ENCODE peak calls at places on chromosomes 5 and 9, in seven cellular contexts. G, Q, F, D, Y, L and E are unnamed samples.

GRCh38 chr9:124855566-124855943 is 2.3 kb downstream of the WDR38 start:
- DNase-seq in G (no peak), Q (no peak), F (no peak), D (no peak), Y (no peak), L (no peak), E (no peak)

GRCh38 chr9:128168731-128169308 is 8.8 kb downstream of the BBLN start:
- DNase-seq in G (no peak), Q (no peak), F (no peak), D (no peak), Y (no peak), L (no peak), E (no peak)

GRCh38 chr5:179475211-179475840 is 75.0 kb upstream of the RUFY1 start:
- DNase-seq in G (no peak), Q (no peak), F (no peak), D (no peak), Y (peak), L (no peak), E (peak)

GRCh38 chr5:33091571-33092363 is 349.0 kb upstream of the TARS1 start:
- DNase-seq in G (no peak), Q (no peak), F (no peak), D (peak), Y (no peak), L (no peak), E (no peak)

GRCh38 chr5:1516615-1517601 is 6.9 kb downstream of the LPCAT1 start:
- DNase-seq in G (peak), Q (peak), F (peak), D (peak), Y (peak), L (no peak), E (no peak)

GRCh38 chr9:96008502-96009222 is 133.2 kb downstream of the ERCC6L2 start:
- DNase-seq in G (no peak), Q (no peak), F (no peak), D (no peak), Y (no peak), L (no peak), E (no peak)

GRCh38 chr9:109831996-109832395 is 52.0 kb downstream of the PALM2AKAP2 start:
- DNase-seq in G (no peak), Q (no peak), F (no peak), D (no peak), Y (no peak), L (no peak), E (no peak)

GRCh38 chr5:337565-338130 is 16.1 kb downstream of the AHRR start:
- DNase-seq in G (no peak), Q (no peak), F (peak), D (no peak), Y (peak), L (peak), E (peak)

GRCh38 chr5:169301386-169301930 is 519 bp upstream of the SLIT3 start:
- DNase-seq in G (no peak), Q (no peak), F (no peak), D (no peak), Y (peak), L (no peak), E (no peak)

GRCh38 chr5:79802995-79803394 is 113.4 kb downstream of the CMYA5 start:
- DNase-seq in G (no peak), Q (no peak), F (no peak), D (no peak), Y (no peak), L (no peak), E (no peak)

GRCh38 chr9:15087031-15087417 is 176.8 kb upstream of the FREM1 start:
- DNase-seq in G (no peak), Q (no peak), F (no peak), D (peak), Y (no peak), L (no peak), E (no peak)

GRCh38 chr5:90297045-90297764 is 112.4 kb downstream of the CETN3 start:
- DNase-seq in G (no peak), Q (no peak), F (no peak), D (no peak), Y (peak), L (no peak), E (no peak)

GRCh38 chr9:68844623-68845612 is 139.9 kb downstream of the PIP5K1B start:
- DNase-seq in G (peak), Q (no peak), F (peak), D (no peak), Y (peak), L (peak), E (peak)
- TF ChIP-seq CTCF in G (peak), Q (peak), F (peak), D (peak), Y (peak), L (no peak), E (peak)

GRCh38 chr5:57382665-57383064 is 99.9 kb downstream of the ACTBL2 start:
- DNase-seq in G (no peak), Q (no peak), F (no peak), D (no peak), Y (no peak), L (no peak), E (no peak)
- TF ChIP-seq CTCF in G (no peak), Q (no peak), F (no peak), D (no peak), Y (no peak), L (no peak), E (no peak)

GRCh38 chr9:34400275-34400674 is 23.6 kb upstream of the MYORG start:
- DNase-seq in G (no peak), Q (no peak), F (no peak), D (no peak), Y (peak), L (no peak), E (peak)
- TF ChIP-seq CTCF in G (no peak), Q (no peak), F (no peak), D (no peak), Y (peak), L (no peak), E (peak)

DNA sequence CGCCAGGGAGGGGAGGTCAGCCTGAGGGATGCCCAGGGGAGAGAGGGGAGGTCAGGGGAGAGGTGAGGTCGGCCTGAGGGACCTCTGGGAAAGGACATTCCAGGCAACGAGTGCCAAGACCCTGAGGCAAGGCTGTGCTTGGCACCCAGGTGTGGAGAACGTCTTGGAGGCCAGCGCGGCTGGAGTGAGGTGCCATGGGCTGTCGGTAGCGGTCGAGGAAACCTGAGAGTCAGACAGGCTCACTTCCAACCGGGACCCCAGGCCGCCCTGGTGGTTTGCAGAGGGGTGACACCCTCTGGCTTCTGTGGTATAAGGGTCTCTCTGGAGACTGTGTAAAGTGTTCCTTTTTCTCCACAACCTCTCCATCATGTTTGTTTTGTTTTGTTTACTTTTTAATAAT is 82.9 kb downstream of the CACNA1B start:
- DNase-seq in G (no peak), Q (no peak), F (no peak), D (no peak), Y (peak), L (no peak), E (peak)
- TF ChIP-seq CTCF in G (peak), Q (no peak), F (no peak), D (no peak), Y (peak), L (no peak), E (peak)